ENCODE peak calls at places on chromosomes 13 and 19, in four cellular contexts. D is SK-N-SH, T is GM12878, M is H1. J is an unnamed sample.

GRCh38 chr13:104683789-104684188 is 1617.6 kb upstream of the SLC10A2 start:
- DNase-seq in D (no peak), T (no peak), M (no peak), J (no peak)

GRCh38 chr13:105611424-105611823 is 924.0 kb downstream of the EFNB2 start:
- DNase-seq in D (no peak), T (no peak), M (no peak), J (no peak)

GRCh38 chr19:2986951-2987491 is 9.7 kb downstream of the TLE6 start:
- DNase-seq in D (peak), T (no peak), M (peak), J (no peak)

GRCh38 chr19:21439372-21439771 is 42.4 kb downstream of the ZNF493 start:
- DNase-seq in D (no peak), T (no peak), M (no peak), J (peak)

GRCh38 chr13:77919351-77920294 is 992 bp upstream of the EDNRB start:
- DNase-seq in D (peak), T (no peak), M (peak), J (no peak)

GRCh38 chr19:5048727-5049553 is 80.0 kb downstream of the KDM4B start:
- DNase-seq in D (peak), T (no peak), M (no peak), J (no peak)

GRCh38 chr19:14393303-14393702 is 12.1 kb downstream of the ADGRE5 start:
- DNase-seq in D (no peak), T (no peak), M (no peak), J (no peak)

GRCh38 chr19:9018163-9018875 is 8.1 kb upstream of the MUC16 start:
- DNase-seq in D (no peak), T (no peak), M (no peak), J (no peak)

GRCh38 chr13:44746690-44747089 is 170.6 kb upstream of the TSC22D1 start:
- DNase-seq in D (no peak), T (no peak), M (no peak), J (no peak)

GRCh38 chr13:33146843-33147611 is 130.8 kb downstream of the KL start:
- DNase-seq in D (no peak), T (peak), M (no peak), J (no peak)

GRCh38 chr13:29758591-29759114 is 91.8 kb downstream of the UBL3 start:
- DNase-seq in D (no peak), T (peak), M (no peak), J (peak)

GRCh38 chr19:32339988-32340874 is 5.2 kb upstream of the ZNF507 start:
- DNase-seq in D (peak), T (no peak), M (peak), J (peak)

GRCh38 chr19:7515471-7516226 is at the start of gene ZNF358:
- DNase-seq in D (peak), T (no peak), M (peak), J (peak)

GRCh38 chr13:23081246-23081645 is 99.5 kb upstream of the SGCG start:
- DNase-seq in D (no peak), T (no peak), M (no peak), J (no peak)

GRCh38 chr19:40175820-40176219 is 15.4 kb upstream of the MAP3K10 start:
- DNase-seq in D (no peak), T (no peak), M (no peak), J (no peak)

GRCh38 chr13:109730832-109731335 is 55.5 kb downstream of the IRS2 start:
- DNase-seq in D (no peak), T (no peak), M (no peak), J (no peak)

GRCh38 chr19:19132912-19133311 is 5.4 kb downstream of the TMEM161A start:
- DNase-seq in D (no peak), T (no peak), M (no peak), J (no peak)

GRCh38 chr13:85013006-85013405 is 786.2 kb downstream of the SLITRK6 start:
- DNase-seq in D (no peak), T (no peak), M (no peak), J (no peak)

GRCh38 chr19:29677001-29677781 is 11.9 kb downstream of the PLEKHF1 start:
- DNase-seq in D (no peak), T (no peak), M (no peak), J (no peak)

GRCh38 chr13:20495087-20496023 is 30.3 kb downstream of the CRYL1 start:
- DNase-seq in D (peak), T (peak), M (peak), J (peak)

GRCh38 chr13:50596776-50597203 is 246.7 kb downstream of the DLEU7 start:
- DNase-seq in D (peak), T (no peak), M (no peak), J (peak)

GRCh38 chr13:94988654-94989053 is 276.3 kb upstream of the SOX21 start:
- DNase-seq in D (no peak), T (no peak), M (no peak), J (peak)

GRCh38 chr13:43939149-43939548 is 59.4 kb downstream of the LACC1 start:
- DNase-seq in D (no peak), T (no peak), M (no peak), J (no peak)

GRCh38 chr19:39499082-39499642 is 415 bp downstream of the DLL3 start:
- DNase-seq in D (peak), T (no peak), M (peak), J (no peak)

GRCh38 chr19:33289261-33289660 is 13.1 kb downstream of the CEBPA start:
- DNase-seq in D (no peak), T (no peak), M (no peak), J (no peak)

GRCh38 chr13:46124967-46125933 is 20.4 kb upstream of the CPB2 start:
- DNase-seq in D (no peak), T (no peak), M (no peak), J (no peak)
- TF ChIP-seq TCF12 in D (no peak), T (no peak), M (no peak), J (no peak)

GRCh38 chr13:26280822-26281221 is 26.9 kb downstream of the CDK8 start:
- DNase-seq in D (no peak), T (no peak), M (no peak), J (peak)
- TF ChIP-seq TCF12 in D (no peak), T (no peak), M (no peak), J (no peak)

GRCh38 chr13:74570834-74571233 is 436.6 kb upstream of the KLF12 start:
- DNase-seq in D (no peak), T (no peak), M (no peak), J (no peak)
- TF ChIP-seq TCF12 in D (no peak), T (no peak), M (no peak), J (no peak)

DNA sequence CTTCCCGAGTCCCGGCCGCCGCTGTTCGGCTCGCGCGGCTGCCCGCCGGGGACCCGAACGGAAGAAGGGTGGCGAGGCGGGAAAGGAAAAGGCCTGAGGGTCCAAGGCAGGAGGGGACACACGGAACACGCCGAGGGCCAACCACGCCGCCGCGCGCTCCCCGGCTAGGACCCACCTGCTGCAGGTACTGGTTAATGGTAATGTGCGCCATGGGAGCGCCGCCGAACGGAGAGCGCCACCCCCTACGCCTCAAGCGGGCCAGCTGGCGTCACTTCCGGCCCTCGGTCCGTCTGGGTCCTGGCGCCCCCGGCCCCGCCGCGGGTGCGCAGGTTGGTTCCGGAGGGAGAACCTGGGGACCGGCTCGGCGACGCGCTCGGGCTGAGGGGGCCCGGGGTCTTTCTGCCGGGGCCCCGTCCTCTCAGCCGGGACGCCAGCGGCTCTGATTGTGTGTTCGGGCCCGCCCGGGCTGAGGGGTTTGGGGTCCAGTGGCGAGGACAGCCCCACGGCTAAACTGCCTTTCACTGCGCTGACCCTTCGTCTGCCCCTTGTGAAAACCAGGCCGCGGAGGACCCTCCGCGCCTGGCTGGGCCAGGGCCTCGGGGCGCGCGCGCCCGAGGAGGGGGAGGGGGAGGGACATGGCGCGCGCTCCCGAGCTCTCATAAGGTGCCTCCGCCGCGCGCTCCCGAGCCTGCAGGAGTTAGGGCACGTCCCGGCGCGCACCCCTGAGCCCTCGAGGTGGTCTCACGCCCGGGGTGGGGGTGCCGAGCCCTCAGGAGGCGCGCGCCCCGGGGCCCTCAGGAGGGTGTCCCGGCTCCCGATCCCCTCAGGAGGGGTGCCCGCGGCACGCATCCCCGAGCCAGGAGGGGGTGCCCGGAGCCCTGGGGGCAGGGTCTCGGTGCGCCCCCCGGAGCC is at the start of gene PCID2:
- DNase-seq in D (peak), T (peak), M (peak), J (peak)
- TF ChIP-seq TCF12 in D (peak), T (peak), M (no peak), J (peak)

GRCh38 chr19:37217533-37217854 is 520 bp upstream of the ZNF383 start:
- DNase-seq in D (peak), T (no peak), M (no peak), J (no peak)
- TF ChIP-seq TCF12 in D (no peak), T (no peak), M (no peak), J (no peak)

DNA sequence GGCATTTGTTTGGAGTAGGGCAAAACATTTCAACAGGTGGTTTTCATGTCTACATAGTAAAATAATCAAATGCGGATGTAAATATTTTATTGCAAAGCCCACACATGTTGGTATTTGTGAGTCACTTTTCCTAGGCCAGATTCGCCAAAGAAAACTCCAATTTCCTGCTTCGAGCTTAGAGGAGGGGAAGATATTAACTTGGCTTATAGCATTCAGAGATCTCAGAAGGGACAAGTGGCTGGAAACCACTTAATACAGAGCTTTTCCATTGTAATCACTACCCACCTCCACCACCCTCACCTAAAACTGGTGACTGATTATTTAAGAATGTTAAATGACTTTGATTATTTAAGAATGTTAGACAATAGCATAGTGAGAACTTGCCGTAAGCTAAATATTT is 530.6 kb upstream of the SPRY2 start:
- DNase-seq in D (no peak), T (no peak), M (no peak), J (no peak)
- TF ChIP-seq TCF12 in D (no peak), T (no peak), M (no peak), J (no peak)

DNA sequence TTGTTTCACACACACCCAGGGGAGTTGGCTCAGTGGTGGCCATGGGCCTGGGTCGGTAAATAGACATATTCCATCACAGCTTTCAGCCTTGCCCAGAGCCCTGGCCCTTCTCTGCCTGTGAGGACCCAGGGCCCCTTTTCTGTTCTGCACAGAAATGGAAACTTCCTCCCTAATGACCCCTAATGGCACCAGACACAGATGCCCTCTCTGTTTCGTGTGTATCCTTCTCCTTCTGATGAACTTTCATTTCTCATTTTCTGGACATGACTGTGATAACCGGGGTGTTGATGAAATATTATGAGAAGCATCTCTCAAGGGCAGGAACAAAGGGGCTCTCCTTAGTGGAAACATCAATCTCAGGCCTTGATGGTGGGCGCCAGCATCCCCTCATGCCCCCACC is 12.8 kb downstream of the LILRA1 start:
- DNase-seq in D (no peak), T (peak), M (no peak), J (no peak)
- TF ChIP-seq TCF12 in D (no peak), T (no peak), M (no peak), J (no peak)

GRCh38 chr19:13001502-13002388 is 6.5 kb downstream of the NFIX start:
- DNase-seq in D (no peak), T (no peak), M (no peak), J (no peak)
- TF ChIP-seq TCF12 in D (no peak), T (no peak), M (no peak), J (no peak)

DNA sequence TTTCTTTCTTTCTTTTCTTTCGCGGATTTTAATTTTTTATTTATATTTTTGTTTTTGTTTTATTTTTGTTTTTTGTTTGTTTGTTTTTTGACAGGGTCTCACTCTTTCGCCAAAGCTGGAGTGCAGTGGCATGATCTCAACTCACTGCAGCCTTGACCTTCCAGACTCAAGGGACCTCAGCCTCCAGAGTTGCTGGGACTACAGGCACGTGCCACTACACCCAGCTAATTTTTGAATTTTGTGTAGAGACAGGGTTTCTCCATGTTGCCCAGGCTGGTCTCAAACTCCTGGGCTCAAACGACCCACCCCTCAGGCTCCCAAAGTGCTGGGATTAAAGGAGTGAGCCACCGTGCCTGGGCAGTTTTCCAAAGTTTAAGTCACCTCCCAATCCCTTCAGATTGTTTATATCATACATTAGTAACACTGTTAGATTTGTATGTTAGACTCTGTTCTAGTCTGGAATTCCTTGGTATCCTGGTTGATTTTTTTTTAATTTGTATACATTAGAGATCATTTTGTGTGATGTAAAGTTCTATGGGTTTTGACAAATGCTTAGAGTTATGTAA is 597.3 kb downstream of the DCT start:
- DNase-seq in D (no peak), T (no peak), M (no peak), J (no peak)
- TF ChIP-seq TCF12 in D (no peak), T (no peak), M (no peak), J (no peak)

J was measured in HepG2.